ENCODE peak calls at places on chromosomes 5 and 9, in nine cellular contexts. U is AG04449, X is fibroblast of mammary gland, M is cardiac fibroblast, H is coronary artery, W is foreskin fibroblast, A is mucosa of descending colon, R is choroid plexus epithelial cell, Z is tibial artery. Q is an unnamed sample.

GRCh38 chr9:96139592-96140251 is 162.3 kb downstream of the HSD17B3 start:
- DNase-seq in A (peak), U (peak), W (peak), Z (peak), H (peak), M (peak), X (peak), R (peak), Q (peak)

GRCh38 chr5:115842089-115842881 is 550 bp downstream of the AP3S1 start:
- DNase-seq in W (peak), H (no peak), Z (no peak), R (no peak), X (peak), U (no peak), A (no peak), M (no peak), Q (peak)

GRCh38 chr5:143663872-143664271 is 148.1 kb upstream of the HMHB1 start:
- DNase-seq in M (no peak), H (no peak), X (no peak), R (no peak), Z (no peak), W (no peak), U (no peak), A (no peak), Q (no peak)

GRCh38 chr9:18658764-18659705 is 185.1 kb downstream of the ADAMTSL1 start:
- DNase-seq in U (no peak), Z (no peak), R (peak), W (peak), M (peak), X (peak), A (no peak), H (no peak), Q (no peak)

GRCh38 chr9:5976668-5977397 is 38.6 kb downstream of the RANBP6 start:
- DNase-seq in H (no peak), Z (no peak), X (peak), M (peak), A (no peak), W (no peak), R (peak), U (no peak), Q (no peak)

GRCh38 chr5:146796911-146797310 is 81.6 kb downstream of the PPP2R2B start:
- DNase-seq in A (no peak), M (no peak), U (no peak), Z (no peak), X (no peak), R (no peak), W (no peak), H (no peak), Q (no peak)

GRCh38 chr9:125807065-125807464 is 59.9 kb downstream of the PBX3 start:
- DNase-seq in X (peak), U (no peak), W (peak), A (no peak), R (peak), Z (no peak), M (peak), H (no peak), Q (no peak)

GRCh38 chr9:9494334-9494733 is 1118.5 kb downstream of the PTPRD start:
- DNase-seq in M (no peak), Z (no peak), H (no peak), X (no peak), W (no peak), U (no peak), A (no peak), R (no peak), Q (no peak)

GRCh38 chr9:3931996-3932906 is 367.6 kb downstream of the GLIS3 start:
- DNase-seq in H (no peak), W (peak), Z (no peak), R (peak), M (peak), X (peak), A (no peak), U (no peak), Q (no peak)

GRCh38 chr5:173794901-173795416 is 93.2 kb upstream of the CPEB4 start:
- DNase-seq in A (no peak), H (no peak), X (no peak), Z (peak), U (no peak), R (no peak), M (no peak), W (no peak), Q (no peak)

GRCh38 chr5:122091942-122092600 is 14.0 kb upstream of the LOX start:
- DNase-seq in W (peak), U (peak), Z (no peak), X (peak), R (peak), M (peak), A (no peak), H (no peak), Q (no peak)

GRCh38 chr9:38022995-38023394 is 46.0 kb downstream of the SHB start:
- DNase-seq in M (no peak), W (peak), X (no peak), H (no peak), U (no peak), R (no peak), A (no peak), Z (no peak), Q (peak)

GRCh38 chr9:69035438-69036316 is at the start of gene FXN:
- DNase-seq in H (peak), R (peak), M (peak), X (peak), W (peak), A (peak), Z (peak), U (no peak), Q (peak)

GRCh38 chr5:15995206-15996052 is 184.2 kb downstream of the MARCHF11 start:
- DNase-seq in A (no peak), U (no peak), X (peak), Z (no peak), R (peak), M (peak), W (peak), H (no peak), Q (peak)

GRCh38 chr5:179271301-179271650 is 74.0 kb downstream of the ADAMTS2 start:
- DNase-seq in X (no peak), U (no peak), R (no peak), Z (peak), W (no peak), A (no peak), M (no peak), H (no peak), Q (no peak)

GRCh38 chr9:135718616-135719015 is 16.6 kb downstream of the KCNT1 start:
- DNase-seq in M (peak), R (no peak), U (no peak), W (no peak), A (no peak), Z (no peak), X (peak), H (no peak), Q (no peak)

GRCh38 chr9:94490465-94490864 is 64.4 kb upstream of the PCAT7 start:
- DNase-seq in Z (no peak), A (no peak), X (peak), U (no peak), M (peak), W (peak), R (peak), H (no peak), Q (no peak)

GRCh38 chr5:55997742-55998351 is 3.1 kb upstream of the IL6ST start:
- DNase-seq in W (peak), M (peak), H (no peak), R (peak), X (peak), A (no peak), Z (no peak), U (no peak), Q (no peak)

GRCh38 chr5:73841641-73842040 is 215.6 kb downstream of the ARHGEF28 start:
- DNase-seq in W (no peak), R (no peak), H (no peak), M (no peak), U (no peak), A (no peak), Z (no peak), X (no peak), Q (no peak)

DNA sequence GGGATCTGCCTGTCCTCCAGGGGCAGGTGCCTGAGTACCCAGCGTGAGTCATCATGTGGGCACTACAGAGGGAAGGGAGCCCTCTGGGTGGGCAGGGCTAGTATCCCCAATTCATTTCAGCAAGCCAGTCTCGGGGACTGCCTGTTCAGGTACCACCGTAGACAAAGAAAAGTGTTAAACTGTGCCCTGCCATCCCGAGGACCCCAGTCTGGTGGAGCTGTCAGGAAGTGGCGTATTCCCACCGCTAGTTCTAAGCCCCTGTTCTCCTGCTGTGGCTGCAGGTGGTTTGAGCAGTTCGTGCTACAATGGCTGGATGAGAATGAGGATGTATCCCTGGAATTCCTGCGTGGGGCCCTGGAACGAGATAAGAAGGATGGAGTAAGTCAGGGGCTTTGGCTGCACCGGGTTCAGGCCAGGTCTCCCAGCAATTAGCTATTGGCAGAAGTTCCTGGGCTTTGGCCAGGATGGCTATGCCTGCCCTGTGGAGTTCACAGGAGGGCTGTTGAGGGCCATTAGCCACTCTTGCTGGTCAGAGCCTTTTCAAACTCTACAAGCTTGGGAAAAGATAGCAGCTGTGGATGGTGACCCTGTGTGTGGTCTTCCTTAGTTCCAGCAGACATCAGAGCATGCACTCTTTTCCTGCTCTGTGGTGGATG is 93.2 kb upstream of the RUSC2 start:
- DNase-seq in M (no peak), U (no peak), W (no peak), R (no peak), Z (no peak), H (no peak), X (no peak), A (no peak), Q (no peak)
- H3K4me3 ChIP-seq in M (no peak), U (no peak), W (no peak), R (no peak), Z (no peak), H (no peak), X (no peak), A (no peak), Q (no peak)

DNA sequence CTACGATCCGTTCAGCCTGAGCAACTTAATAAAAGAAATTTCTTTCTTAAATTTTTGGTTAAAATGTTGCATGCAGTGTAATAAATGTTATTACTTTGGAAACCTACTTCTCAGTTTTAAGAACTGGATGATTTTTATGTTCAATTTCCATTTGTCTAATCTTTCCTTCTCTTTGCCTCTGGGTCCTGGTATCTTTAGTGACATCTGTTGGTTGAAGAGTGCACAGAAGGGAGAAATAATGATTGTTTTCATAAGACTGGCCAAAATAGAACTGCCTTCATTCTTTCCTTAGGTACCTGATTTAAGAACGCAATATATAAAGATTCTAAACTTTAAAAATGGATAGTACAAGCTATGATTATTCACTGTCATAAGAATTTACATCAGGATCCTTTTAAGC is 83.0 kb upstream of the TLX3 start:
- DNase-seq in Z (no peak), U (no peak), X (peak), W (peak), R (peak), H (no peak), A (no peak), M (peak), Q (no peak)
- TF ChIP-seq CTCF in Z (no peak), U (peak), X (peak), W (peak), R (peak), H (no peak), A (no peak), M (peak), Q (peak)

GRCh38 chr9:16318516-16319060 is 551.9 kb downstream of the BNC2 start:
- DNase-seq in U (no peak), X (no peak), R (no peak), A (no peak), M (no peak), Z (no peak), H (peak), W (no peak), Q (no peak)
- H3K4me3 ChIP-seq in U (no peak), X (no peak), R (no peak), A (no peak), M (no peak), Z (no peak), H (no peak), W (no peak), Q (no peak)

GRCh38 chr9:137301086-137301947 is 754 bp downstream of the NRARP start:
- DNase-seq in H (no peak), W (peak), A (peak), U (no peak), R (peak), M (peak), X (peak), Z (no peak), Q (no peak)
- TF ChIP-seq CTCF in H (no peak), W (no peak), A (no peak), U (no peak), R (no peak), M (no peak), X (no peak), Z (no peak), Q (peak)

Q was measured in LNCaP clone FGC.